ENCODE peak calls at places on chromosomes 2 and 18, in seven cellular contexts. One of them, this sample, is unnamed.

GRCh38 chr2:26537826-26538475 is 60.0 kb upstream of the OTOF start:
- DNase-seq in AG09319: no peak
- DNase-seq in fibroblast of mammary gland: no peak
- DNase-seq in IMR-90: no peak
- DNase-seq in heart right ventricle: no peak
- DNase-seq in GM23338: no peak
- DNase-seq in neural progenitor cell: no peak
- DNase-seq in this sample: no peak

GRCh38 chr2:27891063-27891819 is 712 bp downstream of the BABAM2 start:
- DNase-seq in fibroblast of mammary gland: peak
- DNase-seq in IMR-90: peak
- DNase-seq in GM23338: peak
- DNase-seq in heart right ventricle: peak
- DNase-seq in neural progenitor cell: peak
- DNase-seq in AG09319: peak
- DNase-seq in this sample: peak

GRCh38 chr2:71792926-71793761 is 339.8 kb downstream of the DYSF start:
- DNase-seq in fibroblast of mammary gland: no peak
- DNase-seq in IMR-90: peak
- DNase-seq in AG09319: no peak
- DNase-seq in heart right ventricle: no peak
- DNase-seq in GM23338: no peak
- DNase-seq in neural progenitor cell: no peak
- DNase-seq in this sample: peak

GRCh38 chr2:183248866-183249567 is 124.8 kb downstream of the NUP35 start:
- DNase-seq in AG09319: no peak
- DNase-seq in IMR-90: peak
- DNase-seq in GM23338: peak
- DNase-seq in fibroblast of mammary gland: peak
- DNase-seq in heart right ventricle: no peak
- DNase-seq in neural progenitor cell: peak
- DNase-seq in this sample: no peak

GRCh38 chr2:10079931-10080535 is at the start of gene CYS1:
- DNase-seq in neural progenitor cell: peak
- DNase-seq in IMR-90: no peak
- DNase-seq in GM23338: peak
- DNase-seq in heart right ventricle: no peak
- DNase-seq in fibroblast of mammary gland: no peak
- DNase-seq in AG09319: no peak
- DNase-seq in this sample: no peak

GRCh38 chr2:145006957-145007672 is 487.2 kb upstream of the ZEB2 start:
- DNase-seq in fibroblast of mammary gland: peak
- DNase-seq in AG09319: peak
- DNase-seq in GM23338: no peak
- DNase-seq in neural progenitor cell: no peak
- DNase-seq in IMR-90: peak
- DNase-seq in heart right ventricle: peak
- DNase-seq in this sample: no peak

GRCh38 chr2:44155577-44156446 is 12.9 kb upstream of the PPM1B start:
- DNase-seq in GM23338: no peak
- DNase-seq in neural progenitor cell: no peak
- DNase-seq in heart right ventricle: no peak
- DNase-seq in fibroblast of mammary gland: peak
- DNase-seq in AG09319: no peak
- DNase-seq in IMR-90: peak
- DNase-seq in this sample: no peak

GRCh38 chr2:42722328-42723190 is 41.4 kb downstream of the OXER1 start:
- DNase-seq in heart right ventricle: peak
- DNase-seq in neural progenitor cell: peak
- DNase-seq in IMR-90: peak
- DNase-seq in GM23338: peak
- DNase-seq in AG09319: peak
- DNase-seq in fibroblast of mammary gland: peak
- DNase-seq in this sample: no peak

GRCh38 chr18:27017901-27018500 is 152.5 kb upstream of the AQP4 start:
- DNase-seq in neural progenitor cell: peak
- DNase-seq in GM23338: peak
- DNase-seq in heart right ventricle: no peak
- DNase-seq in fibroblast of mammary gland: peak
- DNase-seq in IMR-90: no peak
- DNase-seq in AG09319: no peak
- DNase-seq in this sample: no peak

GRCh38 chr2:219539926-219540678 is 3.5 kb downstream of the CHPF start:
- DNase-seq in IMR-90: no peak
- DNase-seq in fibroblast of mammary gland: no peak
- DNase-seq in AG09319: no peak
- DNase-seq in GM23338: no peak
- DNase-seq in neural progenitor cell: no peak
- DNase-seq in heart right ventricle: no peak
- DNase-seq in this sample: no peak

GRCh38 chr2:97951155-97951670 is 44.5 kb downstream of the TMEM131 start:
- DNase-seq in heart right ventricle: no peak
- DNase-seq in IMR-90: peak
- DNase-seq in AG09319: no peak
- DNase-seq in GM23338: no peak
- DNase-seq in neural progenitor cell: no peak
- DNase-seq in fibroblast of mammary gland: no peak
- DNase-seq in this sample: no peak

GRCh38 chr2:22855761-22856184 is 529.2 kb upstream of the KLHL29 start:
- DNase-seq in GM23338: no peak
- DNase-seq in IMR-90: no peak
- DNase-seq in AG09319: no peak
- DNase-seq in heart right ventricle: no peak
- DNase-seq in fibroblast of mammary gland: no peak
- DNase-seq in neural progenitor cell: no peak
- DNase-seq in this sample: no peak

GRCh38 chr2:36657703-36658102 is 38.8 kb upstream of the VIT start:
- DNase-seq in GM23338: no peak
- DNase-seq in heart right ventricle: no peak
- DNase-seq in fibroblast of mammary gland: no peak
- DNase-seq in IMR-90: no peak
- DNase-seq in neural progenitor cell: no peak
- DNase-seq in AG09319: no peak
- DNase-seq in this sample: no peak

GRCh38 chr18:55243852-55244251 is 284.6 kb upstream of the CCDC68 start:
- DNase-seq in GM23338: no peak
- DNase-seq in heart right ventricle: peak
- DNase-seq in neural progenitor cell: no peak
- DNase-seq in IMR-90: peak
- DNase-seq in fibroblast of mammary gland: peak
- DNase-seq in AG09319: peak
- DNase-seq in this sample: no peak

GRCh38 chr2:238763471-238763995 is 84.4 kb upstream of the TWIST2 start:
- DNase-seq in AG09319: no peak
- DNase-seq in GM23338: no peak
- DNase-seq in fibroblast of mammary gland: no peak
- DNase-seq in heart right ventricle: no peak
- DNase-seq in IMR-90: no peak
- DNase-seq in neural progenitor cell: no peak
- DNase-seq in this sample: no peak

GRCh38 chr2:206260427-206261012 is 13.9 kb upstream of the ZDBF2 start:
- DNase-seq in heart right ventricle: no peak
- DNase-seq in neural progenitor cell: no peak
- DNase-seq in fibroblast of mammary gland: peak
- DNase-seq in GM23338: peak
- DNase-seq in AG09319: no peak
- DNase-seq in IMR-90: peak
- DNase-seq in this sample: no peak

GRCh38 chr2:158458617-158458920 is 1.8 kb downstream of the PKP4 start:
- DNase-seq in IMR-90: peak
- DNase-seq in GM23338: no peak
- DNase-seq in AG09319: no peak
- DNase-seq in heart right ventricle: no peak
- DNase-seq in neural progenitor cell: no peak
- DNase-seq in fibroblast of mammary gland: no peak
- DNase-seq in this sample: no peak

GRCh38 chr2:241211276-241211675 is 22.8 kb downstream of the ANO7 start:
- DNase-seq in GM23338: no peak
- DNase-seq in AG09319: no peak
- DNase-seq in IMR-90: no peak
- DNase-seq in fibroblast of mammary gland: no peak
- DNase-seq in heart right ventricle: no peak
- DNase-seq in neural progenitor cell: peak
- DNase-seq in this sample: no peak

GRCh38 chr2:228063558-228063957 is 117.9 kb downstream of the SPHKAP start:
- DNase-seq in neural progenitor cell: no peak
- DNase-seq in GM23338: no peak
- DNase-seq in heart right ventricle: no peak
- DNase-seq in AG09319: no peak
- DNase-seq in IMR-90: no peak
- DNase-seq in fibroblast of mammary gland: no peak
- DNase-seq in this sample: no peak

DNA sequence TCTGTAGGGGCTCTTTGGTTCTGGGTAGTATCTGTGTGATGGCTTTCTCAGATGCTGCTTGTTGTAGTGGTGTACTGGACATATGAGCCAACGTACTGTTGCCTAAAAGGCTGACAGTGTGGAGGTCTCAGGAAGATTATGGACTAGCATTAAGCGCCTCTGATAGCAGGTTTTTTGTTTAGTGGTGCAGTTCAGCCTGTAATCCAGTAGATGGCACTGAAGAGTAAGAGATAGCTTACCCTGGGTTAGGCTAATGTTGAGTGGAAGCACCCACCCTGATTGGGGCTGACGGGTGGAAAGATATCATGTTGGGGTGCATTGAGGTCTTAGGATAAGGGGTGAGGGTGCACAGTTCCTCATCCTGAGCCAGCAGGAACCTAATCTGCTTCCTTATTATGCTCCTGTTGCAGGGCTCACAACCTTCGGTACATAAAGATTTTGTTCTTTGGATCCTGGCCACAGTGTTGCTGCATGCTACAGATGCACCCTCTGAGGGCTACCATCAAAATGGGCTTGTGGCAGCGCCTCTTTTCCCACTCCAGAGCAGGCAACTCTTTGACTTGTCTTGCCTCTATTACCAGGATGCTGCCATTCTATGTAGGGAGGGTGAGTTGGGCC is 79.6 kb downstream of the MSTN start:
- DNase-seq in IMR-90: no peak
- DNase-seq in GM23338: peak
- DNase-seq in neural progenitor cell: peak
- DNase-seq in AG09319: no peak
- DNase-seq in fibroblast of mammary gland: peak
- DNase-seq in heart right ventricle: no peak
- DNase-seq in this sample: no peak
- TF ChIP-seq CTCF in IMR-90: peak
- TF ChIP-seq CTCF in GM23338: peak
- TF ChIP-seq CTCF in neural progenitor cell: peak
- TF ChIP-seq CTCF in AG09319: peak
- TF ChIP-seq CTCF in fibroblast of mammary gland: peak
- TF ChIP-seq CTCF in heart right ventricle: no peak
- TF ChIP-seq CTCF in this sample: peak

GRCh38 chr18:63974991-63975390 is 5.1 kb downstream of the SERPINB8 start:
- DNase-seq in fibroblast of mammary gland: peak
- DNase-seq in heart right ventricle: no peak
- DNase-seq in AG09319: no peak
- DNase-seq in GM23338: peak
- DNase-seq in IMR-90: peak
- DNase-seq in neural progenitor cell: peak
- DNase-seq in this sample: no peak
- TF ChIP-seq CTCF in fibroblast of mammary gland: peak
- TF ChIP-seq CTCF in heart right ventricle: no peak
- TF ChIP-seq CTCF in AG09319: peak
- TF ChIP-seq CTCF in GM23338: peak
- TF ChIP-seq CTCF in IMR-90: peak
- TF ChIP-seq CTCF in neural progenitor cell: peak
- TF ChIP-seq CTCF in this sample: no peak

DNA sequence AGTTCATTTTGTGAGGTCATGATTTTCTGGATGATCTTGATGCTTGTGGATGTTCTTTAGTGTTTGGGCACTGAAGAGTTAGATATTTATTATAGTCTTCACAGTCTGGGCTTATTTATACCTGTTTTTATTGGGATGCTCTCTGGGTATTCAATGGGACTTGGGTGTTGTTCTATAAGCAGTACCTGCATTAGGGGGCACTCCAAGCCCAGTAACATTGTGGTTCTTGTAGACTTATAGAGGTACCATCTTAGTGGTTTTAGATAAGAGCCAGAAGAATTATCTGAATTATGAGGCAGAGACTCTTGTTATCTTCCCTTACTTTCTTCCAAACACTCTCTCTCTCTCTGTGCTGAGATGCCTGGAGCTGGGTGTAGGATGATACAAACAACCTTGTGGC is 470.0 kb downstream of the PIK3C3 start:
- DNase-seq in AG09319: no peak
- DNase-seq in IMR-90: no peak
- DNase-seq in fibroblast of mammary gland: no peak
- DNase-seq in heart right ventricle: no peak
- DNase-seq in GM23338: peak
- DNase-seq in neural progenitor cell: no peak
- DNase-seq in this sample: no peak
- TF ChIP-seq CTCF in AG09319: no peak
- TF ChIP-seq CTCF in IMR-90: no peak
- TF ChIP-seq CTCF in fibroblast of mammary gland: no peak
- TF ChIP-seq CTCF in heart right ventricle: no peak
- TF ChIP-seq CTCF in GM23338: peak
- TF ChIP-seq CTCF in neural progenitor cell: peak
- TF ChIP-seq CTCF in this sample: no peak

GRCh38 chr2:217924346-217924901 is 78.4 kb downstream of the TNS1 start:
- DNase-seq in neural progenitor cell: no peak
- DNase-seq in IMR-90: no peak
- DNase-seq in heart right ventricle: no peak
- DNase-seq in fibroblast of mammary gland: no peak
- DNase-seq in AG09319: no peak
- DNase-seq in GM23338: no peak
- DNase-seq in this sample: no peak

GRCh38 chr2:217923007-217923686 is 79.6 kb downstream of the TNS1 start:
- DNase-seq in heart right ventricle: no peak
- DNase-seq in neural progenitor cell: no peak
- DNase-seq in IMR-90: no peak
- DNase-seq in GM23338: no peak
- DNase-seq in fibroblast of mammary gland: no peak
- DNase-seq in AG09319: no peak
- DNase-seq in this sample: no peak

GRCh38 chr2:217919781-217920351 is 82.9 kb downstream of the TNS1 start:
- DNase-seq in neural progenitor cell: no peak
- DNase-seq in fibroblast of mammary gland: peak
- DNase-seq in IMR-90: peak
- DNase-seq in heart right ventricle: no peak
- DNase-seq in GM23338: peak
- DNase-seq in AG09319: no peak
- DNase-seq in this sample: no peak

GRCh38 chr2:217920879-217921603 is 81.8 kb downstream of the TNS1 start:
- DNase-seq in neural progenitor cell: no peak
- DNase-seq in AG09319: no peak
- DNase-seq in heart right ventricle: peak
- DNase-seq in fibroblast of mammary gland: no peak
- DNase-seq in IMR-90: peak
- DNase-seq in GM23338: peak
- DNase-seq in this sample: no peak

GRCh38 chr2:217922101-217923006 is 80.4 kb downstream of the TNS1 start:
- DNase-seq in IMR-90: peak
- DNase-seq in fibroblast of mammary gland: no peak
- DNase-seq in neural progenitor cell: peak
- DNase-seq in GM23338: no peak
- DNase-seq in AG09319: no peak
- DNase-seq in heart right ventricle: no peak
- DNase-seq in this sample: peak
- TF ChIP-seq CTCF in IMR-90: peak
- TF ChIP-seq CTCF in fibroblast of mammary gland: no peak
- TF ChIP-seq CTCF in neural progenitor cell: peak
- TF ChIP-seq CTCF in GM23338: peak
- TF ChIP-seq CTCF in AG09319: peak
- TF ChIP-seq CTCF in heart right ventricle: peak
- TF ChIP-seq CTCF in this sample: no peak